ENCODE peak calls at places on chromosome 19, in four cellular contexts. L is aorta; G is activated CD8-positive, alpha-beta memory T cell treated with anti-CD3 and anti-CD28 coated beads for 24 hours; B is RCC 7860. O is an unnamed sample.

GRCh38 chr19:57052102-57052501 is 67.7 kb upstream of the USP29 start:
- DNase-seq in G (no peak), L (no peak), B (no peak), O (no peak)

GRCh38 chr19:38731654-38732301 is 12.5 kb downstream of the CAPN12 start:
- DNase-seq in B (no peak), G (no peak), L (peak; percentile 35), O (no peak)

GRCh38 chr19:19606021-19606420 is 12.5 kb downstream of the PBX4 start:
- DNase-seq in B (peak; percentile 82), L (no peak), G (no peak), O (no peak)

GRCh38 chr19:47036233-47036651 is 12.2 kb downstream of the TMEM160 start:
- DNase-seq in G (no peak), B (no peak), L (no peak), O (no peak)

GRCh38 chr19:3080281-3080680 is 13.9 kb upstream of the GNA11 start:
- DNase-seq in B (no peak), G (no peak), L (peak; percentile 76), O (no peak)

GRCh38 chr19:44682807-44683206 is 11.5 kb downstream of the CEACAM19 start:
- DNase-seq in L (no peak), G (no peak), B (no peak), O (no peak)

GRCh38 chr19:17938092-17938845 is 5.5 kb downstream of the CCDC124 start:
- DNase-seq in L (peak; percentile 86), G (peak; percentile 92), B (peak; percentile 90), O (no peak)

GRCh38 chr19:19538077-19538764 is at the start of gene CILP2:
- DNase-seq in G (peak; percentile 76), B (no peak), L (no peak), O (peak; percentile 73)

GRCh38 chr19:50486823-50487515 is 10.3 kb upstream of the GARIN5A start:
- DNase-seq in G (peak; percentile 80), L (no peak), B (no peak), O (no peak)

GRCh38 chr19:43522929-43523328 is 4.1 kb downstream of the ETHE1 start:
- DNase-seq in B (no peak), L (no peak), G (no peak), O (no peak)

GRCh38 chr19:11091343-11092153 is 2.3 kb downstream of the LDLR start:
- DNase-seq in G (peak; percentile 65), L (peak; percentile 70), B (peak; percentile 96), O (peak; percentile 86)

GRCh38 chr19:38944981-38945506 is 14.3 kb downstream of the MRPS12 start:
- DNase-seq in G (no peak), L (no peak), B (no peak), O (no peak)

GRCh38 chr19:46744005-46744691 is 1.7 kb upstream of the FKRP start:
- DNase-seq in L (no peak), G (no peak), B (no peak), O (no peak)

GRCh38 chr19:16325671-16326400 is 1.2 kb downstream of the KLF2 start:
- DNase-seq in L (peak; percentile 79), G (no peak), B (no peak), O (no peak)

GRCh38 chr19:13012690-13013608 is 17.7 kb downstream of the NFIX start:
- DNase-seq in L (peak; percentile 74), B (no peak), G (peak; percentile 78), O (no peak)

GRCh38 chr19:6801397-6802086 is 29.0 kb downstream of the VAV1 start:
- DNase-seq in G (peak; percentile 95), L (peak; percentile 91), B (no peak), O (no peak)

GRCh38 chr19:6761053-6761676 is 6.1 kb downstream of the SH2D3A start:
- DNase-seq in G (no peak), L (no peak), B (no peak), O (no peak)

GRCh38 chr19:8065489-8066261 is 13.1 kb downstream of the CCL25 start:
- DNase-seq in G (no peak), L (no peak), B (no peak), O (no peak)

GRCh38 chr19:45424191-45425058 is 708 bp upstream of the ERCC1 start:
- DNase-seq in B (peak; percentile 89), G (peak; percentile 78), L (peak; percentile 88), O (peak; percentile 96)

GRCh38 chr19:49800771-49801170 is 12.3 kb downstream of the FUZ start:
- DNase-seq in L (no peak), B (no peak), G (no peak), O (no peak)

GRCh38 chr19:29372921-29373797 is 152.6 kb upstream of the VSTM2B start:
- DNase-seq in B (no peak), G (peak; percentile 24), L (no peak), O (no peak)

GRCh38 chr19:45200614-45201013 is 22.0 kb downstream of the BLOC1S3 start:
- DNase-seq in B (no peak), G (no peak), L (no peak), O (no peak)

GRCh38 chr19:1882089-1882785 is 3.1 kb downstream of the ABHD17A start:
- DNase-seq in L (no peak), B (no peak), G (peak; percentile 86), O (no peak)

GRCh38 chr19:47089767-47090350 is 23.7 kb downstream of the ZC3H4 start:
- DNase-seq in B (no peak), L (no peak), G (no peak), O (no peak)

GRCh38 chr19:776549-776948 is 20.7 kb upstream of the PTBP1 start:
- DNase-seq in L (no peak), G (no peak), B (no peak), O (no peak)

GRCh38 chr19:1087813-1088418 is 7.3 kb downstream of the POLR2E start:
- DNase-seq in G (no peak), B (no peak), L (peak; percentile 87), O (no peak)

GRCh38 chr19:18629166-18630088 is 7.4 kb upstream of the KLHL26 start:
- DNase-seq in B (no peak), L (no peak), G (no peak), O (no peak)

GRCh38 chr19:7679771-7680605 is 645 bp upstream of the TRAPPC5 start:
- DNase-seq in B (no peak), L (no peak), G (no peak), O (no peak)

GRCh38 chr19:5969476-5969875 is 8.5 kb downstream of the RANBP3 start:
- DNase-seq in B (no peak), L (peak; percentile 7), G (no peak), O (no peak)

GRCh38 chr19:50333737-50334617 is 4.8 kb upstream of the KCNC3 start:
- DNase-seq in B (no peak), L (peak; percentile 86), G (peak; percentile 95), O (no peak)

O was measured in RWPE2.